ENCODE peak calls at places on chromosome 22, in nine cellular contexts. D, F, C, X, P, S, E, Y and W are unnamed samples.
A peak's percentile ranks its signal among the peaks of the same experiment; 100 is the strongest.

GRCh38 chr22:47794851-47795250 is 1032.4 kb downstream of the TBC1D22A start:
- DNase-seq in X (no peak), C (no peak), Y (no peak), E (no peak), S (no peak), P (no peak), D (no peak), F (no peak), W (no peak)

GRCh38 chr22:33519140-33519973 is 400.9 kb downstream of the LARGE1 start:
- DNase-seq in P (no peak), C (peak; percentile 58), Y (peak; percentile 61), X (peak; percentile 54), E (peak; percentile 57), S (no peak), D (no peak), F (peak; percentile 32), W (no peak)

GRCh38 chr22:10727393-10727792 is 4800.6 kb upstream of the OR11H1 start:
- DNase-seq in E (no peak), D (no peak), C (no peak), Y (no peak), F (no peak), P (no peak), S (no peak), X (no peak), W (no peak)

GRCh38 chr22:30047364-30047738 is 32.9 kb upstream of the HORMAD2 start:
- DNase-seq in E (no peak), P (no peak), C (no peak), X (no peak), S (no peak), D (no peak), Y (peak; percentile 25), F (no peak), W (no peak)

GRCh38 chr22:32175751-32176644 is 16.9 kb upstream of the C22orf42 start:
- DNase-seq in D (no peak), F (peak; percentile 18), C (no peak), P (no peak), X (no peak), S (peak; percentile 83), Y (no peak), E (no peak), W (no peak)

GRCh38 chr22:45889093-45889538 is 87.8 kb downstream of the WNT7B start:
- DNase-seq in Y (no peak), P (no peak), E (no peak), D (peak; percentile 76), X (no peak), S (peak; percentile 66), C (no peak), F (no peak), W (no peak)

GRCh38 chr22:49009359-49010063 is 818.2 kb downstream of the BRD1 start:
- DNase-seq in D (peak; percentile 29), P (peak; percentile 16), C (no peak), E (no peak), F (no peak), Y (no peak), S (no peak), X (no peak), W (no peak)

GRCh38 chr22:38924197-38924952 is 33.0 kb upstream of the APOBEC3A start:
- DNase-seq in E (peak; percentile 90), Y (peak; percentile 90), D (peak; percentile 94), P (peak; percentile 94), F (no peak), C (peak; percentile 94), X (peak; percentile 88), S (no peak), W (no peak)

GRCh38 chr22:20107471-20107901 is 8.4 kb upstream of the RANBP1 start:
- DNase-seq in F (no peak), X (no peak), E (no peak), Y (no peak), D (peak; percentile 52), P (no peak), C (no peak), S (peak; percentile 32), W (no peak)

GRCh38 chr22:49372111-49372529 is 455.6 kb downstream of the BRD1 start:
- DNase-seq in C (no peak), D (peak; percentile 32), F (no peak), P (peak; percentile 17), S (no peak), X (no peak), E (peak; percentile 10), Y (no peak), W (no peak)

GRCh38 chr22:44406581-44407403 is 91.2 kb downstream of the RTL6 start:
- DNase-seq in Y (peak; percentile 12), S (peak; percentile 18), P (no peak), F (peak; percentile 69), X (no peak), C (peak; percentile 62), D (peak; percentile 27), E (no peak), W (no peak)

GRCh38 chr22:32457031-32457430 is 7.2 kb downstream of the BPIFC start:
- DNase-seq in X (no peak), F (no peak), P (no peak), S (no peak), D (no peak), Y (no peak), E (no peak), C (no peak), W (no peak)

GRCh38 chr22:30263883-30264282 is 2.8 kb downstream of the OSM start:
- DNase-seq in C (no peak), X (no peak), P (no peak), S (no peak), D (no peak), E (no peak), F (no peak), Y (no peak), W (no peak)

GRCh38 chr22:38631724-38632123 is 24.5 kb downstream of the FAM227A start:
- DNase-seq in X (no peak), Y (no peak), P (no peak), S (no peak), F (no peak), D (no peak), C (no peak), E (no peak), W (no peak)

GRCh38 chr22:36365020-36365411 is 22.8 kb downstream of the MYH9 start:
- DNase-seq in S (no peak), X (peak; percentile 92), E (peak; percentile 67), D (peak; percentile 92), Y (peak; percentile 99), P (peak; percentile 65), C (peak; percentile 98), F (no peak), W (peak; percentile 97)

GRCh38 chr22:49156662-49157285 is 670.9 kb downstream of the BRD1 start:
- DNase-seq in D (no peak), P (peak; percentile 39), F (no peak), C (no peak), Y (no peak), E (peak; percentile 30), S (no peak), X (no peak), W (no peak)

GRCh38 chr22:21940521-21940920 is 12.1 kb downstream of the PPM1F start:
- DNase-seq in E (no peak), D (no peak), X (no peak), C (no peak), S (no peak), P (no peak), F (no peak), Y (no peak), W (no peak)

GRCh38 chr22:21942407-21942895 is 10.2 kb downstream of the PPM1F start:
- DNase-seq in D (peak; percentile 94), F (no peak), Y (peak; percentile 88), E (peak; percentile 44), S (no peak), X (peak; percentile 77), C (peak; percentile 91), P (peak; percentile 38), W (peak; percentile 35)

GRCh38 chr22:21941921-21942320 is 10.7 kb downstream of the PPM1F start:
- DNase-seq in F (no peak), E (no peak), S (no peak), D (no peak), X (no peak), P (no peak), Y (no peak), C (no peak), W (no peak)

GRCh38 chr22:21943571-21944448 is 8.8 kb downstream of the PPM1F start:
- DNase-seq in C (no peak), X (no peak), F (no peak), P (no peak), Y (no peak), D (no peak), E (no peak), S (no peak), W (no peak)

DNA sequence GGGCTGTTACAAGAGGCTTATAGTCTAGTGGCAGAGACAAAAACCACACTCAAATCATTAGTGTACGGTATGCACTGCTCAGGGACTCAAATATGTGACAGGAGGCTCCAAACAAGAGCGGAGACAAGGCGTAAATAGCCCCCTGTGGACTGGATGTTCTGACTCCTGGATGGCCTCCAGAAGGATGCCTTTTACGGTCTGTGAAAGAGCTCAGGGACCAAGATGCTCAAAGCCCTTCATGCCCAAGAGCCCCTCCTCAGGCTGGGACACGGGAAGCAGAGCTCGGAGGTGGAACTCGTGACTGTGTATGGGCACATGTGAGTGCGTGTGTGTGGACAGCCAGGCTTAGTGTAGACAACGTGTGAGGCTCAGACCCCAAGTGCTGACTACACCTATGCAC is 9.7 kb downstream of the PPM1F start:
- DNase-seq in C (no peak), F (no peak), X (no peak), S (no peak), P (no peak), D (no peak), E (no peak), Y (no peak), W (no peak)
- H3K36me3 ChIP-seq in C (peaks cover 25% of the 10 kb centered on the region), F (peaks cover 49% of the 10 kb centered on the region), X (peaks cover 25% of the 10 kb centered on the region), S (peaks cover 19% of the 10 kb centered on the region), P (peaks cover 29% of the 10 kb centered on the region), D (peaks cover 9% of the 10 kb centered on the region), E (no peaks in the 10 kb centered on the region), Y (peaks cover 27% of the 10 kb centered on the region), W (peaks cover 6% of the 10 kb centered on the region)

GRCh38 chr22:42883970-42884369 is 26.9 kb upstream of the ARFGAP3 start:
- DNase-seq in D (no peak), S (no peak), X (no peak), P (no peak), E (no peak), F (no peak), C (no peak), Y (no peak), W (no peak)
- H3K36me3 ChIP-seq in D (peaks cover 18% of the 10 kb centered on the region), S (peaks cover 81% of the 10 kb centered on the region), X (peaks cover 63% of the 10 kb centered on the region), P (peaks cover 100% of the 10 kb centered on the region), E (peaks cover 20% of the 10 kb centered on the region), F (peaks cover 87% of the 10 kb centered on the region), C (peaks cover 25% of the 10 kb centered on the region), Y (peaks cover 71% of the 10 kb centered on the region), W (peaks cover 96% of the 10 kb centered on the region)

GRCh38 chr22:27284314-27284713 is 517.2 kb downstream of the MN1 start:
- DNase-seq in X (no peak), D (no peak), P (no peak), C (no peak), E (no peak), Y (no peak), F (no peak), S (no peak), W (no peak)
- H3K36me3 ChIP-seq in X (no peaks in the 10 kb centered on the region), D (no peaks in the 10 kb centered on the region), P (no peaks in the 10 kb centered on the region), C (no peaks in the 10 kb centered on the region), E (no peaks in the 10 kb centered on the region), Y (no peaks in the 10 kb centered on the region), F (no peaks in the 10 kb centered on the region), S (no peaks in the 10 kb centered on the region), W (no peaks in the 10 kb centered on the region)

DNA sequence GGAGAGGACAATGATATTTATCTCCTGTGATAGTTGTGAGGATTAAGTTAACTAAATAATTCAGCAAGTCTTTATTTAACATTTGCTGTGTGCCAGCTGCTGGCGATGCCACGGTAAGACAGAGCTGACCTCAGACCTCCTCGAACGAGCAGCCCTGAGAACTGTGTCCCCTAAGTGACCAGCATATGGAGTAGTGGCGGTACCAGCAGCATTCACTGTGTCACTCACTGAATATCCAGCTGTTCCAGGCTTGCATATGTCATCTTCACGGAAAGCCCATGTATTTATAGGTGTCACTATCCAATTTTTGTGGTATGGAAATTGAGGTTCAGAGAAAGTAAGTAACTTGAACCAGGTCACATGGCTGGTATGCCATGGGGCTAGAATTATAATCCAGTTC is 49.6 kb upstream of the MYO18B start:
- DNase-seq in F (no peak), Y (no peak), E (no peak), C (no peak), P (no peak), D (no peak), X (no peak), S (no peak), W (no peak)
- H3K36me3 ChIP-seq in F (peaks cover 7% of the 10 kb centered on the region), Y (no peaks in the 10 kb centered on the region), E (no peaks in the 10 kb centered on the region), C (no peaks in the 10 kb centered on the region), P (peaks cover 17% of the 10 kb centered on the region), D (peaks cover 4% of the 10 kb centered on the region), X (no peaks in the 10 kb centered on the region), S (peaks cover 3% of the 10 kb centered on the region), W (peaks cover 7% of the 10 kb centered on the region)